ENCODE peak calls at places on chromosomes 7 and 10, in eight cellular contexts. Y is heart left ventricle; F is heart right ventricle; T is CD8-positive, alpha-beta T cell; P is hepatocyte; D is PC-3; C is right lobe of liver; M is Peyer's patch. X is an unnamed sample.

GRCh38 chr10:44703241-44704155 is 207.6 kb upstream of the TMEM72 start:
- DNase-seq in Y (no peak), F (no peak), T (no peak), P (no peak), D (peak; percentile 89), C (no peak), M (no peak), X (no peak)

GRCh38 chr7:77859343-77859742 is 60.8 kb downstream of the PHTF2 start:
- DNase-seq in Y (no peak), F (no peak), T (no peak), P (no peak), D (no peak), C (no peak), M (no peak), X (no peak)

GRCh38 chr10:102780246-102780645 is 36.5 kb downstream of the WBP1L start:
- DNase-seq in Y (no peak), F (no peak), T (no peak), P (no peak), D (peak; percentile 58), C (no peak), M (no peak), X (no peak)

GRCh38 chr10:51389415-51390342 is 309.7 kb downstream of the CSTF2T start:
- DNase-seq in Y (peak; percentile 49), F (peak; percentile 16), T (peak; percentile 27), P (peak; percentile 43), D (peak; percentile 100), C (no peak), M (peak; percentile 57), X (no peak)

GRCh38 chr7:2876031-2876862 is 32.1 kb upstream of the GNA12 start:
- DNase-seq in Y (no peak), F (no peak), T (no peak), P (no peak), D (peak; percentile 93), C (no peak), M (no peak), X (no peak)

GRCh38 chr7:979886-980571 is 3.0 kb upstream of the CYP2W1 start:
- DNase-seq in Y (no peak), F (no peak), T (no peak), P (no peak), D (no peak), C (no peak), M (no peak), X (peak; percentile 29)

GRCh38 chr7:50661345-50662058 is 96.3 kb upstream of the DDC start:
- DNase-seq in Y (no peak), F (no peak), T (peak; percentile 37), P (no peak), D (no peak), C (no peak), M (no peak), X (no peak)

GRCh38 chr10:104317195-104318095 is 20.8 kb downstream of the ITPRIP start:
- DNase-seq in Y (no peak), F (no peak), T (no peak), P (peak; percentile 39), D (peak; percentile 56), C (no peak), M (no peak), X (no peak)

GRCh38 chr7:1696671-1697498 is 26.8 kb downstream of the ELFN1 start:
- DNase-seq in Y (peak; percentile 15), F (no peak), T (no peak), P (no peak), D (no peak), C (peak; percentile 44), M (peak; percentile 32), X (peak; percentile 61)

GRCh38 chr7:64636386-64636785 is 29.5 kb upstream of the ZNF107 start:
- DNase-seq in Y (no peak), F (no peak), T (no peak), P (no peak), D (no peak), C (no peak), M (no peak), X (no peak)

DNA sequence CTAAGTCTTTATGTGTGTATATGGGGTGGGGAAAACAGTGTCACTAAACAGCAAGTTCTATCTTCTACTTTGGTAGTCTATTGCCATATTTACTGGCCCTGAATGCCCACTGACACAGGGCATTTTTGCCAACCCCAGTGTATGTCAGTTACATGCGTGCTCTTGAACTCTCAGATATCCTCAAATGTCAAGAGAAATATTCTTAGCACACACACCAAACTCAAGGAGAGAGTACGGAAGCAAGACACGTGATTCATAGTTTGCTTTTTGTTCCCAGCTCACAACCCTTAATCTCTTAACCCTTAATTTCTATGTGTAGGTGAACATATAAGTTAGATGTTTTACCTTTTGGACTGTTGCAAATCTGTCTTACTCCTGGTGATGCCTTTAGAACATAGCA is 39.3 kb downstream of the EPC1 start:
- DNase-seq in Y (no peak), F (no peak), T (no peak), P (no peak), D (no peak), C (no peak), M (no peak), X (no peak)
- H3K4me1 ChIP-seq in Y (peaks cover 47% of the 10 kb centered on the region), F (peaks cover 63% of the 10 kb centered on the region), T (peaks cover 31% of the 10 kb centered on the region), P (peaks cover 11% of the 10 kb centered on the region), D (no peaks in the 10 kb centered on the region), C (no peaks in the 10 kb centered on the region), M (no peaks in the 10 kb centered on the region), X (peaks cover 20% of the 10 kb centered on the region)

GRCh38 chr7:119028736-119029135 is 804.2 kb downstream of the ANKRD7 start:
- DNase-seq in Y (no peak), F (no peak), T (no peak), P (no peak), D (peak; percentile 3), C (no peak), M (no peak), X (no peak)

GRCh38 chr7:119026391-119026790 is 801.9 kb downstream of the ANKRD7 start:
- DNase-seq in Y (no peak), F (no peak), T (no peak), P (no peak), D (no peak), C (no peak), M (no peak), X (no peak)
- H3K27me3 ChIP-seq in Y (no peaks in the 10 kb centered on the region), F (no peaks in the 10 kb centered on the region), T (no peaks in the 10 kb centered on the region), P (no peaks in the 10 kb centered on the region), D (no peaks in the 10 kb centered on the region), C (no peaks in the 10 kb centered on the region), M (no peaks in the 10 kb centered on the region), X (no peaks in the 10 kb centered on the region)

DNA sequence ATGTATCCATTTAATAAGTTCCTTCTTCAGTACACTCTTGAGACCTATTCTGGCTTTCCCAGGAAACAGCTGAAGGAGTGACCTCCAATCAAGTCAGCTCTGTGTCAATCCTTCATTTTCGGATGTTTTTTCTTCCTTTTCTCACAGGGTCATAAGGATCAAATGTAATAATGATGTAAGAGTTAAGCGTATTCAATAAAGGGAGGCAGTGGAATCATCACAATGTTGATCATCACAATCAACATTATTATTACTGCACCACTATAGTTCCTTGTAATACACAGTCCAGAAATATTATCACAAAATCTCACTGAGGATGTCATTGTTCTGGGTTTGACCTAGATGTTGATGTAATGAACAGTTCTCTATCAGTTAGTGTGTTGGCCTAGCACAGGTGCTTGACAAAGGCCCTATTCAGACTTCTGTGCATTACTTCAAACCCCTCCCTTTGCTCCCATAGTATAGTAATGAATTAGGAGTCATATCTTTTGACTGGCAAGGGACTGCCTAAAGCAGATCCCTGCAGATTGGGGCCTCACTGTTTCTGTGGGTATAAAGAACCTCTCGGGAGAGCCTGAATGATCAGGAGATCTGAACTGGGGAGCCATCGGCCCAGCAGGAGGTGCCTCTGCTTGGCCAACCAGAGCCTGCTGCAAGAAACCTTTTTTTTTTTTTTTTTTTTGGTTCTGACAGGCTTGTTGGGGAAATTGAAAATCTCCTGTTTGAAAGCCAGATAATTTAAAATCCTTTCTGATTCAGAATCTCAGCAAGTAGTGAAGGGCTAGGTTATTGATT is 100.6 kb downstream of the KAT6B start:
- DNase-seq in Y (no peak), F (no peak), T (no peak), P (no peak), D (peak; percentile 59), C (no peak), M (no peak), X (no peak)
- H3K4me1 ChIP-seq in Y (peaks cover 81% of the 10 kb centered on the region), F (peaks cover 84% of the 10 kb centered on the region), T (peaks cover 11% of the 10 kb centered on the region), P (peaks cover 42% of the 10 kb centered on the region), D (peaks cover 70% of the 10 kb centered on the region), C (no peaks in the 10 kb centered on the region), M (no peaks in the 10 kb centered on the region), X (peaks cover 56% of the 10 kb centered on the region)

GRCh38 chr7:155514296-155514695 is 32.1 kb downstream of the CNPY1 start:
- DNase-seq in Y (no peak), F (no peak), T (no peak), P (no peak), D (no peak), C (no peak), M (no peak), X (no peak)
- H3K27me3 ChIP-seq in Y (peaks cover 32% of the 10 kb centered on the region), F (peaks cover 99% of the 10 kb centered on the region), T (peaks cover 14% of the 10 kb centered on the region), P (peaks cover 94% of the 10 kb centered on the region), D (peaks cover 96% of the 10 kb centered on the region), C (peaks cover 16% of the 10 kb centered on the region), M (no peaks in the 10 kb centered on the region), X (peaks cover 2% of the 10 kb centered on the region)

GRCh38 chr10:30219977-30220751 is 128.9 kb downstream of the MTPAP start:
- DNase-seq in Y (no peak), F (no peak), T (no peak), P (peak; percentile 30), D (no peak), C (no peak), M (no peak), X (peak; percentile 46)

GRCh38 chr10:30216811-30217210 is 132.3 kb downstream of the MTPAP start:
- DNase-seq in Y (no peak), F (no peak), T (no peak), P (no peak), D (peak; percentile 35), C (no peak), M (no peak), X (no peak)

GRCh38 chr10:30215631-30216030 is 133.4 kb downstream of the MTPAP start:
- DNase-seq in Y (peak; percentile 58), F (peak; percentile 65), T (no peak), P (no peak), D (no peak), C (no peak), M (no peak), X (no peak)

GRCh38 chr10:30210296-30210695 is 138.8 kb downstream of the MTPAP start:
- DNase-seq in Y (no peak), F (no peak), T (no peak), P (no peak), D (no peak), C (no peak), M (no peak), X (no peak)

DNA sequence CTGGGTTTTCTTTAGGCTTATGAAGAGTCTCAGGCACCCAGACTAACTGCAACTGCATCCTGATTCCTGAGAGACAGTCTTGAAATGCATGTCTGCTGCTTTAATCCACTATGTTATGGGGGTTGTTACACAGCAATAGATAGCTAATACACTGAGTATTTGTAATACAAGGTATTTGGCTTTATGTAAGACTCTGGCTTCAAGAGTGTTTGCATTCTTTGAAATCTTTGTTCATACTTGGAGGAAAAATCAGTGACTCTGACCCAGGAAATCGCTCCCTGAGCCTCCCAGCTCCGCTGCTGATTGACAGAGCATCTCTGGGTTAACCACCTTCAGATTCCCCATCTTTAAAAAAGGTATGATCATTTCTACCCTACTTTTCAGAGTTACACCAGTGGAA is 133.9 kb downstream of the MTPAP start:
- DNase-seq in Y (no peak), F (no peak), T (no peak), P (no peak), D (no peak), C (no peak), M (no peak), X (no peak)
- H3K4me1 ChIP-seq in Y (peaks cover 12% of the 10 kb centered on the region), F (peaks cover 31% of the 10 kb centered on the region), T (no peaks in the 10 kb centered on the region), P (no peaks in the 10 kb centered on the region), D (peaks cover 6% of the 10 kb centered on the region), C (no peaks in the 10 kb centered on the region), M (no peaks in the 10 kb centered on the region), X (peaks cover 22% of the 10 kb centered on the region)

X was measured in upper lobe of left lung.